ENCODE peak calls at places on chromosomes 12 and 14, in nine cellular contexts. One of them, this sample, is unnamed.

GRCh38 chr14:93977790-93978581 is 1.6 kb upstream of the ASB2 start:
- DNase-seq in cardiac fibroblast: no peak
- DNase-seq in bronchial epithelial cell: no peak
- DNase-seq in Peyer's patch: peak; percentile 72
- DNase-seq in astrocyte: peak; percentile 80
- DNase-seq in GM06990: peak; percentile 77
- DNase-seq in CD8-positive, alpha-beta T cell: peak; percentile 81
- DNase-seq in HCT116: no peak
- DNase-seq in activated CD8-positive, alpha-beta T cell treated with anti-CD3 and anti-CD28 coated beads for 36 hours: peak; percentile 89
- DNase-seq in this sample: no peak

GRCh38 chr12:10749700-10750384 is 26.7 kb upstream of the YBX3 start:
- DNase-seq in cardiac fibroblast: peak; percentile 97
- DNase-seq in bronchial epithelial cell: peak; percentile 92
- DNase-seq in Peyer's patch: peak; percentile 86
- DNase-seq in astrocyte: peak; percentile 90
- DNase-seq in GM06990: peak; percentile 37
- DNase-seq in CD8-positive, alpha-beta T cell: peak; percentile 73
- DNase-seq in HCT116: peak; percentile 94
- DNase-seq in activated CD8-positive, alpha-beta T cell treated with anti-CD3 and anti-CD28 coated beads for 36 hours: peak; percentile 85
- DNase-seq in this sample: peak; percentile 94

GRCh38 chr14:41925409-41925808 is 318.7 kb downstream of the LRFN5 start:
- DNase-seq in cardiac fibroblast: peak; percentile 52
- DNase-seq in bronchial epithelial cell: peak; percentile 1
- DNase-seq in Peyer's patch: no peak
- DNase-seq in astrocyte: no peak
- DNase-seq in GM06990: no peak
- DNase-seq in CD8-positive, alpha-beta T cell: no peak
- DNase-seq in HCT116: peak; percentile 10
- DNase-seq in activated CD8-positive, alpha-beta T cell treated with anti-CD3 and anti-CD28 coated beads for 36 hours: no peak
- DNase-seq in this sample: no peak

GRCh38 chr12:117986705-117987469 is 18.1 kb upstream of the KSR2 start:
- DNase-seq in cardiac fibroblast: no peak
- DNase-seq in bronchial epithelial cell: peak; percentile 88
- DNase-seq in Peyer's patch: no peak
- DNase-seq in astrocyte: peak; percentile 81
- DNase-seq in GM06990: no peak
- DNase-seq in CD8-positive, alpha-beta T cell: no peak
- DNase-seq in HCT116: peak; percentile 97
- DNase-seq in activated CD8-positive, alpha-beta T cell treated with anti-CD3 and anti-CD28 coated beads for 36 hours: no peak
- DNase-seq in this sample: peak; percentile 82

GRCh38 chr12:132603240-132604107 is 6.9 kb downstream of the LRCOL1 start:
- DNase-seq in cardiac fibroblast: no peak
- DNase-seq in bronchial epithelial cell: no peak
- DNase-seq in Peyer's patch: no peak
- DNase-seq in astrocyte: no peak
- DNase-seq in GM06990: no peak
- DNase-seq in CD8-positive, alpha-beta T cell: no peak
- DNase-seq in HCT116: no peak
- DNase-seq in activated CD8-positive, alpha-beta T cell treated with anti-CD3 and anti-CD28 coated beads for 36 hours: no peak
- DNase-seq in this sample: no peak

GRCh38 chr14:106874365-106874764 is 1348.0 kb downstream of the TMEM121 start:
- DNase-seq in cardiac fibroblast: no peak
- DNase-seq in bronchial epithelial cell: no peak
- DNase-seq in Peyer's patch: no peak
- DNase-seq in astrocyte: no peak
- DNase-seq in GM06990: no peak
- DNase-seq in CD8-positive, alpha-beta T cell: no peak
- DNase-seq in HCT116: no peak
- DNase-seq in activated CD8-positive, alpha-beta T cell treated with anti-CD3 and anti-CD28 coated beads for 36 hours: peak; percentile 28
- DNase-seq in this sample: no peak

GRCh38 chr14:63045234-63045611 is at the start of gene KCNH5:
- DNase-seq in cardiac fibroblast: peak; percentile 39
- DNase-seq in bronchial epithelial cell: peak; percentile 12
- DNase-seq in Peyer's patch: no peak
- DNase-seq in astrocyte: peak; percentile 39
- DNase-seq in GM06990: peak; percentile 19
- DNase-seq in CD8-positive, alpha-beta T cell: no peak
- DNase-seq in HCT116: no peak
- DNase-seq in activated CD8-positive, alpha-beta T cell treated with anti-CD3 and anti-CD28 coated beads for 36 hours: peak; percentile 20
- DNase-seq in this sample: no peak

GRCh38 chr12:10119072-10119471 is 10.9 kb downstream of the CLEC7A start:
- DNase-seq in cardiac fibroblast: no peak
- DNase-seq in bronchial epithelial cell: no peak
- DNase-seq in Peyer's patch: no peak
- DNase-seq in astrocyte: no peak
- DNase-seq in GM06990: no peak
- DNase-seq in CD8-positive, alpha-beta T cell: no peak
- DNase-seq in HCT116: no peak
- DNase-seq in activated CD8-positive, alpha-beta T cell treated with anti-CD3 and anti-CD28 coated beads for 36 hours: no peak
- DNase-seq in this sample: peak; percentile 60

GRCh38 chr12:53532524-53533445 is 25.5 kb upstream of the NPFF start:
- DNase-seq in cardiac fibroblast: peak; percentile 20
- DNase-seq in bronchial epithelial cell: no peak
- DNase-seq in Peyer's patch: no peak
- DNase-seq in astrocyte: no peak
- DNase-seq in GM06990: no peak
- DNase-seq in CD8-positive, alpha-beta T cell: no peak
- DNase-seq in HCT116: no peak
- DNase-seq in activated CD8-positive, alpha-beta T cell treated with anti-CD3 and anti-CD28 coated beads for 36 hours: no peak
- DNase-seq in this sample: no peak

GRCh38 chr12:92034858-92035401 is 110.7 kb downstream of the BTG1 start:
- DNase-seq in cardiac fibroblast: peak; percentile 53
- DNase-seq in bronchial epithelial cell: peak; percentile 97
- DNase-seq in Peyer's patch: peak; percentile 92
- DNase-seq in astrocyte: peak; percentile 71
- DNase-seq in GM06990: peak; percentile 70
- DNase-seq in CD8-positive, alpha-beta T cell: peak; percentile 80
- DNase-seq in HCT116: peak; percentile 6
- DNase-seq in activated CD8-positive, alpha-beta T cell treated with anti-CD3 and anti-CD28 coated beads for 36 hours: peak; percentile 53
- DNase-seq in this sample: peak; percentile 29

GRCh38 chr12:3366451-3367155 is 124.4 kb upstream of the PRMT8 start:
- DNase-seq in cardiac fibroblast: no peak
- DNase-seq in bronchial epithelial cell: no peak
- DNase-seq in Peyer's patch: no peak
- DNase-seq in astrocyte: no peak
- DNase-seq in GM06990: no peak
- DNase-seq in CD8-positive, alpha-beta T cell: no peak
- DNase-seq in HCT116: no peak
- DNase-seq in activated CD8-positive, alpha-beta T cell treated with anti-CD3 and anti-CD28 coated beads for 36 hours: no peak
- DNase-seq in this sample: no peak

GRCh38 chr12:111194703-111195051 is 174.2 kb downstream of the PHETA1 start:
- DNase-seq in cardiac fibroblast: no peak
- DNase-seq in bronchial epithelial cell: no peak
- DNase-seq in Peyer's patch: no peak
- DNase-seq in astrocyte: no peak
- DNase-seq in GM06990: no peak
- DNase-seq in CD8-positive, alpha-beta T cell: no peak
- DNase-seq in HCT116: no peak
- DNase-seq in activated CD8-positive, alpha-beta T cell treated with anti-CD3 and anti-CD28 coated beads for 36 hours: no peak
- DNase-seq in this sample: no peak

GRCh38 chr12:102023343-102023930 is 38.4 kb downstream of the WASHC3 start:
- DNase-seq in cardiac fibroblast: peak; percentile 76
- DNase-seq in bronchial epithelial cell: no peak
- DNase-seq in Peyer's patch: no peak
- DNase-seq in astrocyte: peak; percentile 86
- DNase-seq in GM06990: no peak
- DNase-seq in CD8-positive, alpha-beta T cell: no peak
- DNase-seq in HCT116: no peak
- DNase-seq in activated CD8-positive, alpha-beta T cell treated with anti-CD3 and anti-CD28 coated beads for 36 hours: no peak
- DNase-seq in this sample: peak; percentile 22

GRCh38 chr12:41699658-41700057 is 445.0 kb downstream of the GXYLT1 start:
- DNase-seq in cardiac fibroblast: no peak
- DNase-seq in bronchial epithelial cell: no peak
- DNase-seq in Peyer's patch: no peak
- DNase-seq in astrocyte: no peak
- DNase-seq in GM06990: no peak
- DNase-seq in CD8-positive, alpha-beta T cell: no peak
- DNase-seq in HCT116: no peak
- DNase-seq in activated CD8-positive, alpha-beta T cell treated with anti-CD3 and anti-CD28 coated beads for 36 hours: no peak
- DNase-seq in this sample: no peak

GRCh38 chr12:104809706-104810385 is 148.2 kb downstream of the SLC41A2 start:
- DNase-seq in cardiac fibroblast: no peak
- DNase-seq in bronchial epithelial cell: no peak
- DNase-seq in Peyer's patch: no peak
- DNase-seq in astrocyte: no peak
- DNase-seq in GM06990: no peak
- DNase-seq in CD8-positive, alpha-beta T cell: no peak
- DNase-seq in HCT116: no peak
- DNase-seq in activated CD8-positive, alpha-beta T cell treated with anti-CD3 and anti-CD28 coated beads for 36 hours: no peak
- DNase-seq in this sample: no peak

GRCh38 chr14:94548131-94548998 is 12.9 kb upstream of the SERPINA4 start:
- DNase-seq in cardiac fibroblast: peak; percentile 55
- DNase-seq in bronchial epithelial cell: no peak
- DNase-seq in Peyer's patch: no peak
- DNase-seq in astrocyte: no peak
- DNase-seq in GM06990: no peak
- DNase-seq in CD8-positive, alpha-beta T cell: no peak
- DNase-seq in HCT116: no peak
- DNase-seq in activated CD8-positive, alpha-beta T cell treated with anti-CD3 and anti-CD28 coated beads for 36 hours: no peak
- DNase-seq in this sample: no peak

GRCh38 chr12:120080043-120080400 is 36.5 kb downstream of the RAB35 start:
- DNase-seq in cardiac fibroblast: no peak
- DNase-seq in bronchial epithelial cell: no peak
- DNase-seq in Peyer's patch: peak; percentile 28
- DNase-seq in astrocyte: no peak
- DNase-seq in GM06990: no peak
- DNase-seq in CD8-positive, alpha-beta T cell: no peak
- DNase-seq in HCT116: no peak
- DNase-seq in activated CD8-positive, alpha-beta T cell treated with anti-CD3 and anti-CD28 coated beads for 36 hours: no peak
- DNase-seq in this sample: no peak

GRCh38 chr12:76083761-76084276 is 666 bp downstream of the NAP1L1 start:
- DNase-seq in cardiac fibroblast: peak; percentile 80
- DNase-seq in bronchial epithelial cell: peak; percentile 29
- DNase-seq in Peyer's patch: peak; percentile 80
- DNase-seq in astrocyte: peak; percentile 50
- DNase-seq in GM06990: peak; percentile 82
- DNase-seq in CD8-positive, alpha-beta T cell: peak; percentile 77
- DNase-seq in HCT116: no peak
- DNase-seq in activated CD8-positive, alpha-beta T cell treated with anti-CD3 and anti-CD28 coated beads for 36 hours: peak; percentile 85
- DNase-seq in this sample: peak; percentile 33

GRCh38 chr12:29086325-29087271 is 62.5 kb upstream of the FAR2 start:
- DNase-seq in cardiac fibroblast: no peak
- DNase-seq in bronchial epithelial cell: no peak
- DNase-seq in Peyer's patch: no peak
- DNase-seq in astrocyte: no peak
- DNase-seq in GM06990: no peak
- DNase-seq in CD8-positive, alpha-beta T cell: no peak
- DNase-seq in HCT116: no peak
- DNase-seq in activated CD8-positive, alpha-beta T cell treated with anti-CD3 and anti-CD28 coated beads for 36 hours: no peak
- DNase-seq in this sample: no peak

DNA sequence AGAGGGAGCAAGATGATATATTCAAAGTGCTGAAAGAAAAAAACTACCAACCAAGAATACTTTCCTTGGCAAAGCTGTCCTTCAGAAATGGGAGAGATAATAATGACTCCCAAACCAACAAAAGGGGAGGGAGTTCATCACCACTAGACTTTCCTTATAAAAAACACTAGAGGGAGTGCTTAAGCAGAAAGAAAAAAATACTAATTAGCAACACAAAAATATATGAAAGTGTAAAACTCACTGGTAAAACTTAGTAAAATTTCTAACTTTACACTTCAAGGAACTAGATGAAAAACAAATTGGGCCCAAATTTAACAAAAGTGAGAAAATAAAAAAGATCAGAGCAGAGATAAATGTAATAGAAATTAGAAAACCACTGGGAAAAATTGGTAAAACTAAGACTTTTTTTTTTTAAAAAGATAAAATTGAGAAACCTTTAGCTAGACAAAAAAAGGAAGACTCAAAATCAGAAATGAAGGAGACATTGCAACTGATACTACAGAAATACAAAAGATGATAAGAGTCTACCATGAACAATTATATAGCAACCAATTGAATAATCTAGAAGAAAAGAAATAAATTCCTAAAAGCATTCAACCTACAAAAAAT is 60.4 kb upstream of the FAR2 start:
- DNase-seq in cardiac fibroblast: peak; percentile 48
- DNase-seq in bronchial epithelial cell: peak; percentile 33
- DNase-seq in Peyer's patch: no peak
- DNase-seq in astrocyte: no peak
- DNase-seq in GM06990: no peak
- DNase-seq in CD8-positive, alpha-beta T cell: no peak
- DNase-seq in HCT116: no peak
- DNase-seq in activated CD8-positive, alpha-beta T cell treated with anti-CD3 and anti-CD28 coated beads for 36 hours: no peak
- DNase-seq in this sample: no peak
- TF ChIP-seq CTCF in cardiac fibroblast: peak; percentile 57
- TF ChIP-seq CTCF in bronchial epithelial cell: no peak
- TF ChIP-seq CTCF in Peyer's patch: peak; percentile 65
- TF ChIP-seq CTCF in astrocyte: peak; percentile 46
- TF ChIP-seq CTCF in GM06990: peak; percentile 27
- TF ChIP-seq CTCF in CD8-positive, alpha-beta T cell: peak; percentile 64
- TF ChIP-seq CTCF in HCT116: peak; percentile 32
- TF ChIP-seq CTCF in activated CD8-positive, alpha-beta T cell treated with anti-CD3 and anti-CD28 coated beads for 36 hours: peak; percentile 62
- TF ChIP-seq CTCF in this sample: peak; percentile 65

DNA sequence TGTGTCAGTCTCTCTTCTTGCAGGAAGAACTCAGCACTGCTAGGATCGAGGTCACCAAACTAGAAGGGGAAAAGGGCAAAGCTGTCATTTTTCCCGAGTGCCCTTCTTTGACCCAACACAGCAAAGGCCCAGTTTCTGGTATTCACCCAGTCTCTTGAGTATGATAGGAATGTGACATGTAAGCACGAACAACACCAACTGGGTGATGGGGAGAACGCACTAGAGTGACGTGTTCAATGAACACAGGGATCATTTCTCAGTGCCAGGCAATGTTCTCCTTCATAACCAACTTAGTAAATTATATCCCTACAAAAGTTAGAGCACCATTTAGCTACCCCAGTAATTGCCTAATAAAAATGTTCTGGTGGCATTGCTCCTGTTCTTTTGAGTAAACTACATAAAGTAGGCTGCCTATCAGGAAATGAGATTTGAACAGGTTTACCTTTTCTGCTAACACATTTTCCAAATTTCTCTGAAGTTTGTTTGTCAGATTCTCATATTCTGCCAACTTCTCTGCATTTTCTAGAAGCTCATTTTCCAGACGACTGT is 64.5 kb downstream of the NIN start:
- DNase-seq in cardiac fibroblast: peak; percentile 36
- DNase-seq in bronchial epithelial cell: no peak
- DNase-seq in Peyer's patch: no peak
- DNase-seq in astrocyte: peak; percentile 20
- DNase-seq in GM06990: no peak
- DNase-seq in CD8-positive, alpha-beta T cell: no peak
- DNase-seq in HCT116: no peak
- DNase-seq in activated CD8-positive, alpha-beta T cell treated with anti-CD3 and anti-CD28 coated beads for 36 hours: no peak
- DNase-seq in this sample: no peak
- TF ChIP-seq CTCF in cardiac fibroblast: no peak
- TF ChIP-seq CTCF in bronchial epithelial cell: no peak
- TF ChIP-seq CTCF in Peyer's patch: no peak
- TF ChIP-seq CTCF in astrocyte: no peak
- TF ChIP-seq CTCF in GM06990: no peak
- TF ChIP-seq CTCF in CD8-positive, alpha-beta T cell: no peak
- TF ChIP-seq CTCF in HCT116: no peak
- TF ChIP-seq CTCF in activated CD8-positive, alpha-beta T cell treated with anti-CD3 and anti-CD28 coated beads for 36 hours: no peak
- TF ChIP-seq CTCF in this sample: no peak

GRCh38 chr12:131137836-131138637 is 184.3 kb downstream of the ADGRD1 start:
- DNase-seq in cardiac fibroblast: peak; percentile 31
- DNase-seq in bronchial epithelial cell: no peak
- DNase-seq in Peyer's patch: no peak
- DNase-seq in astrocyte: no peak
- DNase-seq in GM06990: no peak
- DNase-seq in CD8-positive, alpha-beta T cell: peak; percentile 38
- DNase-seq in HCT116: no peak
- DNase-seq in activated CD8-positive, alpha-beta T cell treated with anti-CD3 and anti-CD28 coated beads for 36 hours: no peak
- DNase-seq in this sample: no peak
- TF ChIP-seq CTCF in cardiac fibroblast: no peak
- TF ChIP-seq CTCF in bronchial epithelial cell: no peak
- TF ChIP-seq CTCF in Peyer's patch: no peak
- TF ChIP-seq CTCF in astrocyte: no peak
- TF ChIP-seq CTCF in GM06990: no peak
- TF ChIP-seq CTCF in CD8-positive, alpha-beta T cell: no peak
- TF ChIP-seq CTCF in HCT116: no peak
- TF ChIP-seq CTCF in activated CD8-positive, alpha-beta T cell treated with anti-CD3 and anti-CD28 coated beads for 36 hours: no peak
- TF ChIP-seq CTCF in this sample: no peak

GRCh38 chr12:51819851-51820720 is 28.4 kb downstream of the FIGNL2 start:
- DNase-seq in cardiac fibroblast: no peak
- DNase-seq in bronchial epithelial cell: no peak
- DNase-seq in Peyer's patch: no peak
- DNase-seq in astrocyte: no peak
- DNase-seq in GM06990: no peak
- DNase-seq in CD8-positive, alpha-beta T cell: no peak
- DNase-seq in HCT116: no peak
- DNase-seq in activated CD8-positive, alpha-beta T cell treated with anti-CD3 and anti-CD28 coated beads for 36 hours: no peak
- DNase-seq in this sample: no peak
- TF ChIP-seq CTCF in cardiac fibroblast: no peak
- TF ChIP-seq CTCF in bronchial epithelial cell: no peak
- TF ChIP-seq CTCF in Peyer's patch: no peak
- TF ChIP-seq CTCF in astrocyte: no peak
- TF ChIP-seq CTCF in GM06990: no peak
- TF ChIP-seq CTCF in CD8-positive, alpha-beta T cell: no peak
- TF ChIP-seq CTCF in HCT116: peak; percentile 3
- TF ChIP-seq CTCF in activated CD8-positive, alpha-beta T cell treated with anti-CD3 and anti-CD28 coated beads for 36 hours: no peak
- TF ChIP-seq CTCF in this sample: no peak